ENCODE peak calls at places on chromosome 21, in four cellular contexts. S is WTC11, R is Peyer's patch, F is body of pancreas. K is an unnamed sample.

GRCh38 chr21:37196847-37197246 is 70.3 kb downstream of the VPS26C start:
- DNase-seq in S (no peak), R (no peak), F (no peak), K (no peak)

GRCh38 chr21:44299085-44299457 is 782 bp upstream of the PFKL start:
- DNase-seq in S (no peak), R (no peak), F (no peak), K (peak; percentile 9)

GRCh38 chr21:41121785-41122415 is 46.1 kb upstream of the BACE2 start:
- DNase-seq in S (peak; percentile 90), F (peak; percentile 91), R (peak; percentile 80), K (peak; percentile 73)

GRCh38 chr21:16176570-16176969 is 446.8 kb downstream of the USP25 start:
- DNase-seq in R (no peak), F (no peak), S (no peak), K (peak; percentile 60)

GRCh38 chr21:19468981-19469715 is 1065.6 kb upstream of the TMPRSS15 start:
- DNase-seq in S (no peak), F (no peak), R (no peak), K (no peak)

GRCh38 chr21:36696390-36696639 is 2.6 kb upstream of the SIM2 start:
- DNase-seq in R (no peak), S (no peak), F (no peak), K (no peak)

GRCh38 chr21:29418813-29419212 is 120.1 kb downstream of the BACH1 start:
- DNase-seq in F (no peak), S (no peak), R (no peak), K (no peak)

GRCh38 chr21:33025106-33025470 is 647 bp upstream of the OLIG2 start:
- DNase-seq in F (no peak), S (peak; percentile 71), R (no peak), K (no peak)

GRCh38 chr21:16159213-16159970 is 429.6 kb downstream of the USP25 start:
- DNase-seq in F (no peak), R (no peak), S (no peak), K (peak; percentile 24)

GRCh38 chr21:28138272-28138671 is 854.4 kb downstream of the LTN1 start:
- DNase-seq in F (no peak), S (no peak), R (no peak), K (no peak)

GRCh38 chr21:26776320-26777021 is 68.7 kb downstream of the ADAMTS1 start:
- DNase-seq in S (no peak), F (no peak), R (no peak), K (peak; percentile 75)

GRCh38 chr21:25501996-25502665 is 105.2 kb downstream of the MRPL39 start:
- DNase-seq in S (no peak), R (no peak), F (no peak), K (peak; percentile 39)

GRCh38 chr21:44989538-44989888 is 49.7 kb downstream of the SLX9 start:
- DNase-seq in R (no peak), F (no peak), S (no peak), K (peak; percentile 15)

GRCh38 chr21:44666401-44667320 is at the start of gene KRTAP12-2:
- DNase-seq in R (no peak), F (no peak), S (no peak), K (no peak)

DNA sequence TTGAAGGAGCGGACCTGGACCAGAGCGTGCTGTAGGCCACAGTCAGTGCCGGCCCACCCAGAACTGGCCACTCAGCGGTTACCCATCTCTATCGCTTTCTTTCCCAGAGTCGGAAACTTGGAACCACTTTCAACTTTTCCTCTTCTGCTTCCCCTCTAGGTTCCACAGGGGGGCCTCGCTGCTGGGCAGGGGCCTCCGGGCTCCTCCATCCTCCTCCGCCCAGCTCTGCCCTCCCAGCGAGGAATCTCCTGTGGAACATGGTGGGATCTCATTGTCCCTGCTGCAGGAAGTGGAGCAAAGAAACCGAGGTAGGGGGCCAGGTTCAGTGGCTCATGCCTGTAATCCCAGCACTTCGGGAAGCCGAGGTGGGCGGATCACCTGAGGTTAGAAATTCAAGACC is 139.2 kb downstream of the ETS2 start:
- DNase-seq in R (no peak), S (peak; percentile 44), F (no peak), K (no peak)
- TF ChIP-seq CTCF in R (no peak), S (no peak), F (no peak), K (no peak)

GRCh38 chr21:42234464-42235241 is 15.7 kb downstream of the ABCG1 start:
- DNase-seq in F (peak; percentile 70), R (peak; percentile 87), S (peak; percentile 81), K (no peak)
- TF ChIP-seq CTCF in F (no peak), R (no peak), S (no peak), K (no peak)

DNA sequence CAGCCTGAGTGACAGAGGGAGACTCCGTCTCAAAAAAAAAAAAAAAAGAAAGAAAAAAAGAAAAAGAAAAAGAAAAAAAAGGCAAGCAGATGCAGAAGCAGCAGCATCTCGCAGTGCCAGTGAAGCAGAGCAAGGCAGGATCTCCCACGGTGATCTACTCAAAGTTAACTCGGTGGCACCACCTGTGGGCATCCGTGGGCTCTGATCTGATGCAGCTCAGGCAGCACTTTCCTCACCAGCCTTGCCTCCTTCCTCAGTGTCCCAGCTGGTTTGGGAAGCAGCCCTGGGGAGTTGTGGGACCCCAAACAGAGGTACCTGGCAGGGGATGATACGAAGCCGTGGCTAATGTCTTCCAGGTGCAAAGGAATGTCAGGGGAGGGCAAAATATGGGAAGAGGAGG is 104.3 kb upstream of the KRTAP19-8 start:
- DNase-seq in R (no peak), S (no peak), F (no peak), K (no peak)
- TF ChIP-seq CTCF in R (no peak), S (no peak), F (no peak), K (no peak)

GRCh38 chr21:34688145-34688544 is 19.4 kb downstream of the CLIC6 start:
- DNase-seq in R (no peak), F (no peak), S (no peak), K (peak; percentile 38)
- TF ChIP-seq CTCF in R (no peak), F (no peak), S (no peak), K (peak; percentile 52)